ENCODE peak calls at places on chromosomes 12 and 14, in ten cellular contexts. One of them, this sample, is unnamed.

GRCh38 chr12:12415886-12416285 is 59.0 kb downstream of the BORCS5 start:
- DNase-seq in HFF-Myc: no peak
- DNase-seq in tibial nerve: no peak
- DNase-seq in aorta: no peak
- DNase-seq in tibial artery: no peak
- DNase-seq in stomach: no peak
- DNase-seq in CD4-positive, CD25-positive, alpha-beta regulatory T cell: no peak
- DNase-seq in lower lobe of right lung: no peak
- DNase-seq in foreskin fibroblast: no peak
- DNase-seq in AG04450: no peak
- DNase-seq in this sample: no peak

GRCh38 chr12:57416039-57416996 is 14.5 kb downstream of the R3HDM2 start:
- DNase-seq in stomach: no peak
- DNase-seq in tibial artery: no peak
- DNase-seq in HFF-Myc: no peak
- DNase-seq in lower lobe of right lung: no peak
- DNase-seq in aorta: no peak
- DNase-seq in tibial nerve: no peak
- DNase-seq in CD4-positive, CD25-positive, alpha-beta regulatory T cell: no peak
- DNase-seq in foreskin fibroblast: peak; percentile 60
- DNase-seq in AG04450: no peak
- DNase-seq in this sample: no peak

GRCh38 chr12:100755186-100755585 is 39.4 kb upstream of the ANO4 start:
- DNase-seq in stomach: no peak
- DNase-seq in tibial artery: no peak
- DNase-seq in AG04450: no peak
- DNase-seq in CD4-positive, CD25-positive, alpha-beta regulatory T cell: no peak
- DNase-seq in lower lobe of right lung: no peak
- DNase-seq in foreskin fibroblast: peak; percentile 23
- DNase-seq in tibial nerve: no peak
- DNase-seq in aorta: no peak
- DNase-seq in HFF-Myc: no peak
- DNase-seq in this sample: no peak

GRCh38 chr14:64725360-64725815 is 21.2 kb downstream of the PLEKHG3 start:
- DNase-seq in AG04450: no peak
- DNase-seq in lower lobe of right lung: no peak
- DNase-seq in HFF-Myc: no peak
- DNase-seq in aorta: no peak
- DNase-seq in tibial nerve: no peak
- DNase-seq in CD4-positive, CD25-positive, alpha-beta regulatory T cell: no peak
- DNase-seq in tibial artery: peak; percentile 58
- DNase-seq in foreskin fibroblast: no peak
- DNase-seq in stomach: no peak
- DNase-seq in this sample: no peak

GRCh38 chr12:26830358-26830757 is 2.6 kb downstream of the ITPR2 start:
- DNase-seq in foreskin fibroblast: no peak
- DNase-seq in tibial nerve: no peak
- DNase-seq in lower lobe of right lung: no peak
- DNase-seq in CD4-positive, CD25-positive, alpha-beta regulatory T cell: no peak
- DNase-seq in aorta: no peak
- DNase-seq in HFF-Myc: no peak
- DNase-seq in tibial artery: no peak
- DNase-seq in stomach: no peak
- DNase-seq in AG04450: no peak
- DNase-seq in this sample: no peak

GRCh38 chr14:58198086-58198485 is 1.9 kb upstream of the ACTR10 start:
- DNase-seq in tibial nerve: no peak
- DNase-seq in foreskin fibroblast: no peak
- DNase-seq in aorta: no peak
- DNase-seq in HFF-Myc: no peak
- DNase-seq in CD4-positive, CD25-positive, alpha-beta regulatory T cell: no peak
- DNase-seq in AG04450: no peak
- DNase-seq in tibial artery: no peak
- DNase-seq in lower lobe of right lung: no peak
- DNase-seq in stomach: no peak
- DNase-seq in this sample: no peak

GRCh38 chr12:125525879-125526278 is 460.6 kb downstream of the AACS start:
- DNase-seq in stomach: no peak
- DNase-seq in CD4-positive, CD25-positive, alpha-beta regulatory T cell: no peak
- DNase-seq in aorta: no peak
- DNase-seq in lower lobe of right lung: no peak
- DNase-seq in tibial nerve: no peak
- DNase-seq in AG04450: no peak
- DNase-seq in tibial artery: no peak
- DNase-seq in HFF-Myc: no peak
- DNase-seq in foreskin fibroblast: no peak
- DNase-seq in this sample: no peak

GRCh38 chr12:32533971-32534590 is 134.7 kb downstream of the FGD4 start:
- DNase-seq in aorta: peak; percentile 73
- DNase-seq in tibial nerve: peak; percentile 49
- DNase-seq in AG04450: peak; percentile 95
- DNase-seq in tibial artery: peak; percentile 78
- DNase-seq in CD4-positive, CD25-positive, alpha-beta regulatory T cell: no peak
- DNase-seq in foreskin fibroblast: peak; percentile 96
- DNase-seq in HFF-Myc: peak; percentile 74
- DNase-seq in stomach: peak; percentile 69
- DNase-seq in lower lobe of right lung: no peak
- DNase-seq in this sample: no peak

GRCh38 chr14:99763527-99764221 is 29.5 kb upstream of the EML1 start:
- DNase-seq in tibial nerve: no peak
- DNase-seq in aorta: no peak
- DNase-seq in AG04450: no peak
- DNase-seq in HFF-Myc: no peak
- DNase-seq in lower lobe of right lung: no peak
- DNase-seq in stomach: no peak
- DNase-seq in CD4-positive, CD25-positive, alpha-beta regulatory T cell: no peak
- DNase-seq in tibial artery: peak; percentile 57
- DNase-seq in foreskin fibroblast: no peak
- DNase-seq in this sample: no peak

GRCh38 chr14:100072783-100073346 is 7.6 kb downstream of the EVL start:
- DNase-seq in lower lobe of right lung: peak; percentile 86
- DNase-seq in HFF-Myc: no peak
- DNase-seq in aorta: no peak
- DNase-seq in foreskin fibroblast: no peak
- DNase-seq in tibial nerve: no peak
- DNase-seq in CD4-positive, CD25-positive, alpha-beta regulatory T cell: peak; percentile 58
- DNase-seq in tibial artery: no peak
- DNase-seq in AG04450: no peak
- DNase-seq in stomach: peak; percentile 47
- DNase-seq in this sample: peak; percentile 74

GRCh38 chr12:48219635-48220034 is 16.5 kb upstream of the OR10AD1 start:
- DNase-seq in AG04450: no peak
- DNase-seq in HFF-Myc: no peak
- DNase-seq in tibial artery: no peak
- DNase-seq in CD4-positive, CD25-positive, alpha-beta regulatory T cell: no peak
- DNase-seq in tibial nerve: no peak
- DNase-seq in aorta: no peak
- DNase-seq in foreskin fibroblast: no peak
- DNase-seq in stomach: no peak
- DNase-seq in lower lobe of right lung: no peak
- DNase-seq in this sample: no peak

GRCh38 chr12:109736552-109737108 is 23.0 kb downstream of the FAM222A start:
- DNase-seq in foreskin fibroblast: peak; percentile 64
- DNase-seq in lower lobe of right lung: peak; percentile 43
- DNase-seq in tibial nerve: peak; percentile 13
- DNase-seq in aorta: peak; percentile 42
- DNase-seq in AG04450: no peak
- DNase-seq in CD4-positive, CD25-positive, alpha-beta regulatory T cell: no peak
- DNase-seq in tibial artery: peak; percentile 58
- DNase-seq in HFF-Myc: peak; percentile 22
- DNase-seq in stomach: peak; percentile 25
- DNase-seq in this sample: peak; percentile 45

GRCh38 chr12:12999276-12999958 is 648 bp downstream of the HEBP1 start:
- DNase-seq in tibial artery: no peak
- DNase-seq in tibial nerve: no peak
- DNase-seq in HFF-Myc: no peak
- DNase-seq in lower lobe of right lung: no peak
- DNase-seq in CD4-positive, CD25-positive, alpha-beta regulatory T cell: no peak
- DNase-seq in AG04450: no peak
- DNase-seq in foreskin fibroblast: peak; percentile 41
- DNase-seq in stomach: no peak
- DNase-seq in aorta: no peak
- DNase-seq in this sample: no peak

GRCh38 chr12:14920475-14921126 is 17.7 kb downstream of the ERP27 start:
- DNase-seq in HFF-Myc: no peak
- DNase-seq in tibial nerve: no peak
- DNase-seq in CD4-positive, CD25-positive, alpha-beta regulatory T cell: no peak
- DNase-seq in stomach: no peak
- DNase-seq in AG04450: no peak
- DNase-seq in foreskin fibroblast: no peak
- DNase-seq in tibial artery: no peak
- DNase-seq in aorta: no peak
- DNase-seq in lower lobe of right lung: no peak
- DNase-seq in this sample: no peak

GRCh38 chr14:83316356-83316755 is 1782.7 kb upstream of the SEL1L start:
- DNase-seq in AG04450: no peak
- DNase-seq in lower lobe of right lung: no peak
- DNase-seq in tibial artery: no peak
- DNase-seq in HFF-Myc: no peak
- DNase-seq in CD4-positive, CD25-positive, alpha-beta regulatory T cell: no peak
- DNase-seq in aorta: no peak
- DNase-seq in stomach: no peak
- DNase-seq in tibial nerve: no peak
- DNase-seq in foreskin fibroblast: no peak
- DNase-seq in this sample: no peak

GRCh38 chr12:9868951-9869306 is 225 bp downstream of the CLEC2B start:
- DNase-seq in HFF-Myc: no peak
- DNase-seq in stomach: no peak
- DNase-seq in tibial nerve: no peak
- DNase-seq in aorta: no peak
- DNase-seq in foreskin fibroblast: no peak
- DNase-seq in tibial artery: no peak
- DNase-seq in lower lobe of right lung: no peak
- DNase-seq in AG04450: no peak
- DNase-seq in CD4-positive, CD25-positive, alpha-beta regulatory T cell: no peak
- DNase-seq in this sample: no peak
- H3K4me3 ChIP-seq in HFF-Myc: peak overlapping the region; percentile 42
- H3K4me3 ChIP-seq in stomach: peak overlapping the region; percentile 38
- H3K4me3 ChIP-seq in tibial nerve: peak overlapping the region; percentile 51
- H3K4me3 ChIP-seq in aorta: no peak overlapping the region
- H3K4me3 ChIP-seq in foreskin fibroblast: peak overlapping the region; percentile 42
- H3K4me3 ChIP-seq in tibial artery: peak overlapping the region; percentile 34
- H3K4me3 ChIP-seq in lower lobe of right lung: peak overlapping the region; percentile 61
- H3K4me3 ChIP-seq in AG04450: peak overlapping the region; percentile 39
- H3K4me3 ChIP-seq in CD4-positive, CD25-positive, alpha-beta regulatory T cell: peak overlapping the region; percentile 98
- H3K4me3 ChIP-seq in this sample: peak overlapping the region; percentile 70

GRCh38 chr12:72271741-72272661 is at the start of gene TRHDE:
- DNase-seq in aorta: peak; percentile 51
- DNase-seq in AG04450: no peak
- DNase-seq in tibial artery: peak; percentile 70
- DNase-seq in foreskin fibroblast: peak; percentile 83
- DNase-seq in stomach: no peak
- DNase-seq in HFF-Myc: no peak
- DNase-seq in CD4-positive, CD25-positive, alpha-beta regulatory T cell: no peak
- DNase-seq in tibial nerve: no peak
- DNase-seq in lower lobe of right lung: peak; percentile 68
- DNase-seq in this sample: no peak
- H3K4me3 ChIP-seq in aorta: peak within 1 kb of the TSS; percentile 45
- H3K4me3 ChIP-seq in AG04450: peak within 1 kb of the TSS; percentile 94
- H3K4me3 ChIP-seq in tibial artery: peak within 1 kb of the TSS; percentile 54
- H3K4me3 ChIP-seq in foreskin fibroblast: peak within 1 kb of the TSS; percentile 82
- H3K4me3 ChIP-seq in stomach: peak within 1 kb of the TSS; percentile 53
- H3K4me3 ChIP-seq in HFF-Myc: peak within 1 kb of the TSS; percentile 87
- H3K4me3 ChIP-seq in CD4-positive, CD25-positive, alpha-beta regulatory T cell: no peak within 1 kb of the TSS
- H3K4me3 ChIP-seq in tibial nerve: peak within 1 kb of the TSS; percentile 66
- H3K4me3 ChIP-seq in lower lobe of right lung: peak within 1 kb of the TSS; percentile 61
- H3K4me3 ChIP-seq in this sample: peak within 1 kb of the TSS; percentile 20

DNA sequence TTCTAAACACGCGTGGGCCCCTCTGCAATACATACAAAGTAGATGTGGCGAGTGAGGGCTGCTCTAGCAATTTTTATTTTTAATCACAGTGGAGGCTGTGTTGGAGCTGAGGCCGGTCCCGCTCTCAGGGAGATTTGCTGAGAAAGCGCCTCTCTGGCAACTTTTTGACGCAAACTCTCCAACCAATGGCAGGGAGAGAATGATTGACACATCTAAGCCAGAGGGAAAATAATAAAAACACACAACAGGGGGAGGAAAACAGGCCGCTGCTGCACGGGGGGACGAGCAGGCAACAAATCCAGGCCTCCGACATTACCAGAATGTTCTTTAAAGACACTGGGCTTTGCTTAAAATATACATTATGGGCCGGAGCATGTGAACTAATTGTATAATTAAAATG is at the start of gene OTX2:
- DNase-seq in CD4-positive, CD25-positive, alpha-beta regulatory T cell: no peak
- DNase-seq in AG04450: no peak
- DNase-seq in foreskin fibroblast: no peak
- DNase-seq in tibial nerve: no peak
- DNase-seq in lower lobe of right lung: no peak
- DNase-seq in aorta: no peak
- DNase-seq in tibial artery: no peak
- DNase-seq in HFF-Myc: no peak
- DNase-seq in stomach: no peak
- DNase-seq in this sample: no peak
- H3K4me3 ChIP-seq in CD4-positive, CD25-positive, alpha-beta regulatory T cell: no peak within 1 kb of the TSS
- H3K4me3 ChIP-seq in AG04450: no peak within 1 kb of the TSS
- H3K4me3 ChIP-seq in foreskin fibroblast: no peak within 1 kb of the TSS
- H3K4me3 ChIP-seq in tibial nerve: peak within 1 kb of the TSS; percentile 30
- H3K4me3 ChIP-seq in lower lobe of right lung: no peak within 1 kb of the TSS
- H3K4me3 ChIP-seq in aorta: no peak within 1 kb of the TSS
- H3K4me3 ChIP-seq in tibial artery: no peak within 1 kb of the TSS
- H3K4me3 ChIP-seq in HFF-Myc: no peak within 1 kb of the TSS
- H3K4me3 ChIP-seq in stomach: no peak within 1 kb of the TSS
- H3K4me3 ChIP-seq in this sample: no peak within 1 kb of the TSS

GRCh38 chr12:96221391-96221790 is 27.2 kb downstream of the ELK3 start:
- DNase-seq in AG04450: no peak
- DNase-seq in foreskin fibroblast: no peak
- DNase-seq in CD4-positive, CD25-positive, alpha-beta regulatory T cell: no peak
- DNase-seq in tibial nerve: no peak
- DNase-seq in lower lobe of right lung: no peak
- DNase-seq in stomach: no peak
- DNase-seq in aorta: no peak
- DNase-seq in tibial artery: no peak
- DNase-seq in HFF-Myc: no peak
- DNase-seq in this sample: no peak

GRCh38 chr12:96220902-96221301 is 26.7 kb downstream of the ELK3 start:
- DNase-seq in foreskin fibroblast: peak; percentile 83
- DNase-seq in lower lobe of right lung: no peak
- DNase-seq in tibial nerve: no peak
- DNase-seq in CD4-positive, CD25-positive, alpha-beta regulatory T cell: no peak
- DNase-seq in stomach: no peak
- DNase-seq in HFF-Myc: no peak
- DNase-seq in tibial artery: no peak
- DNase-seq in AG04450: no peak
- DNase-seq in aorta: no peak
- DNase-seq in this sample: no peak

GRCh38 chr12:96215933-96216273 is 21.7 kb downstream of the ELK3 start:
- DNase-seq in CD4-positive, CD25-positive, alpha-beta regulatory T cell: no peak
- DNase-seq in tibial nerve: no peak
- DNase-seq in tibial artery: no peak
- DNase-seq in lower lobe of right lung: no peak
- DNase-seq in AG04450: no peak
- DNase-seq in aorta: no peak
- DNase-seq in foreskin fibroblast: no peak
- DNase-seq in HFF-Myc: no peak
- DNase-seq in stomach: no peak
- DNase-seq in this sample: no peak

GRCh38 chr12:96218989-96219678 is 25.0 kb downstream of the ELK3 start:
- DNase-seq in aorta: no peak
- DNase-seq in foreskin fibroblast: no peak
- DNase-seq in HFF-Myc: no peak
- DNase-seq in CD4-positive, CD25-positive, alpha-beta regulatory T cell: no peak
- DNase-seq in AG04450: no peak
- DNase-seq in stomach: no peak
- DNase-seq in tibial nerve: no peak
- DNase-seq in lower lobe of right lung: no peak
- DNase-seq in tibial artery: no peak
- DNase-seq in this sample: no peak

GRCh38 chr12:96219700-96220206 is 25.6 kb downstream of the ELK3 start:
- DNase-seq in tibial nerve: no peak
- DNase-seq in HFF-Myc: no peak
- DNase-seq in CD4-positive, CD25-positive, alpha-beta regulatory T cell: no peak
- DNase-seq in AG04450: peak; percentile 93
- DNase-seq in tibial artery: no peak
- DNase-seq in aorta: peak; percentile 59
- DNase-seq in lower lobe of right lung: peak; percentile 87
- DNase-seq in foreskin fibroblast: peak; percentile 98
- DNase-seq in stomach: no peak
- DNase-seq in this sample: no peak
- H3K4me3 ChIP-seq in tibial nerve: no peak overlapping the region
- H3K4me3 ChIP-seq in HFF-Myc: no peak overlapping the region
- H3K4me3 ChIP-seq in CD4-positive, CD25-positive, alpha-beta regulatory T cell: no peak overlapping the region
- H3K4me3 ChIP-seq in AG04450: peak overlapping the region; percentile 25
- H3K4me3 ChIP-seq in tibial artery: no peak overlapping the region
- H3K4me3 ChIP-seq in aorta: no peak overlapping the region
- H3K4me3 ChIP-seq in lower lobe of right lung: no peak overlapping the region
- H3K4me3 ChIP-seq in foreskin fibroblast: no peak overlapping the region
- H3K4me3 ChIP-seq in stomach: no peak overlapping the region
- H3K4me3 ChIP-seq in this sample: no peak overlapping the region

This sample was measured in Jurkat, Clone E6-1.